ENCODE peak calls at places on chromosome 22, in six cellular contexts. K is neuronal stem cell, E is IMR-90, X is H9, D is mesendoderm, P is H1. J is an unnamed sample.

GRCh38 chr22:28351585-28351984 is 328.1 kb downstream of the TTC28 start:
- DNase-seq in E (no peak), P (no peak), K (no peak), D (peak; percentile 77), X (no peak), J (no peak)

GRCh38 chr22:32073823-32074380 is 30.8 kb downstream of the SLC5A1 start:
- DNase-seq in D (no peak), K (no peak), X (no peak), E (no peak), P (no peak), J (no peak)

GRCh38 chr22:45963821-45964220 is 13.1 kb downstream of the WNT7B start:
- DNase-seq in X (no peak), E (no peak), P (no peak), D (no peak), K (no peak), J (no peak)

GRCh38 chr22:33867118-33867863 is 53.0 kb downstream of the LARGE1 start:
- DNase-seq in K (no peak), X (no peak), E (peak; percentile 77), P (no peak), D (no peak), J (peak; percentile 81)

GRCh38 chr22:42268852-42269406 is 1.5 kb downstream of the TCF20 start:
- DNase-seq in D (no peak), X (no peak), P (no peak), E (no peak), K (no peak), J (no peak)

GRCh38 chr22:47189056-47189916 is 426.8 kb downstream of the TBC1D22A start:
- DNase-seq in E (no peak), P (no peak), K (no peak), X (peak; percentile 20), D (no peak), J (no peak)

GRCh38 chr22:39556970-39557811 is 13.4 kb upstream of the CACNA1I start:
- DNase-seq in K (no peak), P (no peak), D (no peak), X (no peak), E (peak; percentile 7), J (peak; percentile 16)

GRCh38 chr22:40345271-40345670 is 1.0 kb upstream of the ADSL start:
- DNase-seq in P (no peak), E (peak; percentile 41), X (no peak), D (no peak), K (no peak), J (peak; percentile 36)

DNA sequence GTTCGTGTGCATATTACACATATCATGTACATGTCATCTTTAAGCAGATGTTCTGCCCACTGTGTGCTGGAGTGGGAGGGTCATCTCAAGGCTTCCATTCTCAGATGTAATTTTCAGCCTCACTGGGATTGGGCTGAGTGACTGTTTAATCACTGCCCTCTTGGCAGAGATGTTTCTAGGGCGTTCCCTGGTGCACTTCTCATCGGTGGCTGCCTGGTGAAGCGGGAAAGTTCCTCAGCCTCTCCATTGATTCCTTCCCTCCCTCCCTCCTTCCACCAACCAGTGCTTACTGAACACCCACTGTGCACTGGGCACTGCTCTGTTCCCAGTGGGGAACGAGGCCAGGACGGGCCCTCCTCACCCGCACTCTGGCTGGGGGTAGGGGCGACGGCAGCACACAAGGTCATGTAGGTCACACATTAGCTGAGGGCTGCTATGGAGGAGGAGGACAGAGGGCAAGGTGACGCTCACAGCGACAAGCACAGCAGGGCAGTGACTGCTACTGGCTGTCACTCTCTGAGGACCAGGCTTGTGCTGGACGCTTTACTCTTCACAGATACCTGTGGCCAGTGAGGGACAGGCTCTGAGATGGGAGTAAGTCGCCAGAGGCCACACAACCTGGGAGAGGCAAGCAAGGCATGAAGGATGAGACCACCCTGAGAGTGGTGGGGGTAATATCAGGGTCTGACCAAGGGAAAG is 22.9 kb downstream of the GNAZ start:
- DNase-seq in D (no peak), E (no peak), X (no peak), K (no peak), P (no peak), J (no peak)
- H2AK5ac ChIP-seq in D (no peak overlapping the region), E (no peak overlapping the region), X (no peak overlapping the region), K (no peak overlapping the region), P (no peak overlapping the region), J (no peak overlapping the region)

DNA sequence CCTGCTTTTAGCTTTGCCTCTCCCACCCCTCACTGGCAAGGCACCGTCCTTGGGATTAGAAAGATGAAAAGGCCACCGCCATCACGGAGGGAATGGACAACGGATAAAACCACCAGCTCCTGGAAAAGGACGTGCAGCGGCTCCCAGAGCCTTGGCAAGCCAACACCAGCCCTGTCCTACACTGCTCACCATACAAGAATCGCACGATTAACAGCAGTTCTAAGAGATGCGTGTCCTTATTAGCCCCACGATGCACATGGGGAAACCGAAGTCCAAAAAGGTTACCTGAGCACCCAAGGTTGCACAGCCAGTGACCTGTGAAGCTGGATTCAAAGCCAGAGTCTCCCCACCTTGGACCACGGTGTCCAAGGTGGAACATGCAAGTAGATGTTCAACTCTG is 7.3 kb downstream of the YPEL1 start:
- DNase-seq in P (no peak), D (no peak), X (no peak), E (no peak), K (no peak), J (no peak)
- H2BK15ac ChIP-seq in P (no peak overlapping the region), D (no peak overlapping the region), X (no peak overlapping the region), E (no peak overlapping the region), K (no peak overlapping the region), J (no peak overlapping the region)

DNA sequence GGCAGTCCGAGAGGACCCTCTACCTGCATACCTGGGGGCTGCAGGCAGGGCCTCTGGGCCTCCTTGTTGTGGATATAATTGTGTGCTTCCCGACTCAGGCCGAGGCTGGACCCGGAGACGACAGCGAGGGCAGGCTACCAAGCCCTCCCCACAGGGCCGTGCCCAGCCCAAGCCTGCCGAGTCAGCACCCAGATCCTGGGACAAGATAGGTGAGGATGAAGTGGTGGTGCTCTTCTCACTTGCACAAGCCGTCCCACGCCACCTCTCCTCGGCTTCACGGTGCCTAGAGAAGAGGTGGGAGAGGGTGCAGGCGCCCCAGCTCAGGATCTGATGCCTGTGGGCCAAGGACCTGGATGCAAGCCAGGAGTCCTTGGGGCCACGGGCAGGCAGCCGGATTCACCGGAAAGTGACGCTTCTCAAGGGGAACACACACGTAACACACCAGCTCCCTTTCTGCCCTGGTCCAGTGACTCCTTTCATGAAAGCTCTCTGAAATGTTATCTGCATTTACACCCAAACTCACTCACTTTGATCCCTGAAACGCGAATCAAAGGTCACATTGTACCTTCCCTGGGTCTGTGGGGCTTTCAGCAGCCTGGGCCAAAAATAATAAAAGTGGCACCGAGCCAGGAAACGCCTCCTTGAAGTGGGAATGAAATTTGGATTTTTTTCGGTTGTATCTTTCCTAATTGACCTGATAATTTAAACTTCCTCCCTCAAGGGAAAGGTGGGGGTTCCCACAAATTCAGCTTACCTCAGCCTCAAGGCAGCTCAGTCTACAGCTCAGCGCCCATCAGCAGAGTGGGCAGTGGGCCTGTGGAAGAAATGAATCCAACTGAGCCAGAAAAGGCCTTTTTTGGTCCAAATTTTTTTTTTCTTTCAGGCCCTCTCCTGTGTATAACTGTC is 1.1 kb upstream of the GNB1L start:
- DNase-seq in X (peak; percentile 58), D (peak; percentile 53), E (peak; percentile 35), P (no peak), K (no peak), J (peak; percentile 46)
- H4K8ac ChIP-seq in X (no peak overlapping the region), D (no peak overlapping the region), E (peak overlapping the region; percentile 98), P (peak overlapping the region; percentile 95), K (peak overlapping the region; percentile 86), J (peak overlapping the region; percentile 99)

DNA sequence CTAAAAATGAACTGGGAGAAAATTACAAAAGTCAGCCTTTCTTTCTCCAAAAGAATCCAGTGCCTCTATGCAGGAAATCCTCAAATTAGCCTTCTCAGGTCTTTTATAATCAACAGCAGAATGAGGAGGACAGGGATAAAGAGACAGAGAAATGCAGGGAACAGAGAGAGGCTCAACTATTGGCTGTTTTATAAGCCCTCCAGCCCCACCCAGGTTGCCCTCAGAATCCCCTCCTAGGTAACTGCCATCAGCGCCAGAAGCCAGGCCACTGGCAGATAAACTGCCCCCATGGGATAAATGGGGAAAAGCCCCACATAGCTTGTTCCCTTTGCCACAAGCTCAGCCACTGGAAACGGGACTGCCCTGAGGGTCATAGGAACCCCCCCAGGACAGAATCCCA is 10.9 kb upstream of the HMOX1 start:
- DNase-seq in E (no peak), P (no peak), X (no peak), D (no peak), K (no peak), J (no peak)
- H2AK5ac ChIP-seq in E (no peak overlapping the region), P (no peak overlapping the region), X (no peak overlapping the region), D (no peak overlapping the region), K (no peak overlapping the region), J (peak overlapping the region; percentile 7)

DNA sequence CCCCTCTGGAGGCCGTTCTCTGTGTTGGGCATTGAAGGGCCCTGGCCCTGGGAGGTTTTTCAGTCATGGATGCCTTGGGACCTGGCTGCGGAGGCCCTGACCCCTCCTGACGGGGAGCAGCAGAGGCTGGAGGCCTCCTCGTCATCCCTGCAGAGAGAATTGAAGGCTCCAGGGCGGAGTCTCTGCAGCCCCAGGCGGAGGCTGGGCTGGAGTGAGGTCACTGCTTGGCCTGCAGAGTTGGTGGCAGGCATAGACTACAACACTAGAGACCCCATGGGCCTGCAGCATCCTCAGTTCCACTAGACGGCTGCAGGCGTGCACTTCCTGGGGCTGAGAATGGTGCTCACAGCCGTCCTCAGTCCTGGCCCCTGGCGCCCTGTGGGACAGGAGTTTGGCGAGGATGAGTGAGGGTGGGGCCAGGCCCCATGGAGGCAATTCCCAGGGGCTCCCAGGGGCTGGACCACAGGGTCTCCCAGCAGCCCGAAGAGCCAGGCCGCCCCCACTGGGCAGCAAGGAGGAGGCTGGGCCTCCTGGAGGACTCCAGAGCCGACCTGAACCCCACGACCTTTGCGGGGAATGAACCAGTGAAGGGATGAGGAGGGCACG is 1194.9 kb downstream of the BRD1 start:
- DNase-seq in D (peak; percentile 25), P (no peak), K (no peak), X (no peak), E (no peak), J (no peak)
- H2BK15ac ChIP-seq in D (no peak overlapping the region), P (no peak overlapping the region), K (no peak overlapping the region), X (no peak overlapping the region), E (no peak overlapping the region), J (no peak overlapping the region)

GRCh38 chr22:36928826-36929535 is 15.6 kb downstream of the CSF2RB start:
- DNase-seq in K (no peak), E (no peak), D (peak; percentile 11), P (peak; percentile 38), X (peak; percentile 31), J (no peak)
- H4K8ac ChIP-seq in K (no peak overlapping the region), E (no peak overlapping the region), D (no peak overlapping the region), P (peak overlapping the region; percentile 59), X (no peak overlapping the region), J (no peak overlapping the region)

GRCh38 chr22:18113680-18114394 is 3.2 kb downstream of the TUBA8 start:
- DNase-seq in P (no peak), E (no peak), K (no peak), X (no peak), D (no peak), J (no peak)

GRCh38 chr22:18112440-18112839 is 1.8 kb downstream of the TUBA8 start:
- DNase-seq in X (no peak), D (no peak), E (no peak), K (no peak), P (no peak), J (no peak)

GRCh38 chr22:18114976-18115652 is 4.5 kb downstream of the TUBA8 start:
- DNase-seq in D (no peak), E (no peak), K (no peak), P (no peak), X (no peak), J (no peak)

GRCh38 chr22:18115844-18116480 is 5.4 kb downstream of the TUBA8 start:
- DNase-seq in K (no peak), X (no peak), D (no peak), E (no peak), P (no peak), J (no peak)

DNA sequence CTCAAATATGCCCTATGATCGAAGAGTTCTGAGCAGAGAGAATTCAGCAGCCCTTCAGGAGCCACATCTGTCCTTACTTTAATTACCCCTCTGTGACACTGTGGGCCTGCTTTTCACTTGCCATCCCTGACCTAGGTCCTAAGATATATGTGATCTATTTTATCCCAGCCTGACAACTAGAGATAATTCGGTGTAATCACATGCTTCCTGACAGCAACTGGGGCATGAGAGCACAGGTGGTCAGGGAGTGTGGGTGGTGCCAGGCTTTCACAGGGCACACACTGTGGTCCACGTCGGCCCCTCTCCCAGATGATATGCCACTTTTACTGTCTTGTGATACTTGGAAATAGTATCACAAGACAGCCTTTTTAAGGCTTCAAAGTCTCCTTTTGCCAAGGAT is 3.9 kb downstream of the TUBA8 start:
- DNase-seq in P (no peak), K (no peak), D (no peak), E (no peak), X (no peak), J (no peak)
- H2AK5ac ChIP-seq in P (no peak overlapping the region), K (no peak overlapping the region), D (no peak overlapping the region), E (no peak overlapping the region), X (no peak overlapping the region), J (no peak overlapping the region)

J was measured in mesenchymal stem cell.